ENCODE peak calls at places on chromosomes 16 and 17, in seven cellular contexts. X, S, U, C, V, G and Z are unnamed samples.
A peak's percentile ranks its signal among the peaks of the same experiment; 100 is the strongest.

GRCh38 chr17:37259030-37259735 is 116.6 kb upstream of the C17orf78 start:
- DNase-seq in V (no peak), C (no peak), U (no peak), G (no peak), S (no peak), X (no peak), Z (no peak)

GRCh38 chr17:45020354-45021138 is 30.9 kb downstream of the DCAKD start:
- DNase-seq in V (peak; percentile 69), U (no peak), X (no peak), C (no peak), S (no peak), G (no peak), Z (no peak)

GRCh38 chr16:4362476-4363250 is 9.0 kb upstream of the VASN start:
- DNase-seq in G (no peak), S (no peak), U (no peak), V (no peak), X (no peak), C (no peak), Z (no peak)

GRCh38 chr16:21568502-21569189 is 30.7 kb upstream of the METTL9 start:
- DNase-seq in C (no peak), X (no peak), U (no peak), V (no peak), G (no peak), S (no peak), Z (no peak)

GRCh38 chr17:5135726-5136579 is 20.1 kb downstream of the USP6 start:
- DNase-seq in X (no peak), S (no peak), G (no peak), C (no peak), U (no peak), V (peak; percentile 22), Z (no peak)

GRCh38 chr17:64658931-64659330 is 3.2 kb downstream of the SMURF2 start:
- DNase-seq in X (no peak), V (no peak), G (no peak), C (no peak), U (no peak), S (no peak), Z (no peak)

GRCh38 chr17:35312790-35313711 is 60.4 kb downstream of the SLFN11 start:
- DNase-seq in X (peak; percentile 43), S (peak; percentile 37), U (peak; percentile 43), V (peak; percentile 80), C (peak; percentile 52), G (peak; percentile 70), Z (peak; percentile 77)

GRCh38 chr16:53434436-53435065 is at the start of gene RBL2:
- DNase-seq in X (peak; percentile 25), C (peak; percentile 91), S (no peak), U (no peak), G (peak; percentile 63), V (peak; percentile 89), Z (peak; percentile 23)

GRCh38 chr17:6927290-6927844 is 68.5 kb upstream of the ALOX12 start:
- DNase-seq in G (no peak), U (no peak), S (no peak), X (no peak), V (no peak), C (no peak), Z (no peak)

GRCh38 chr17:64596439-64596838 is 65.7 kb downstream of the SMURF2 start:
- DNase-seq in G (no peak), C (no peak), S (no peak), V (no peak), U (no peak), X (no peak), Z (no peak)

GRCh38 chr16:84045818-84046470 is 3.3 kb upstream of the SLC38A8 start:
- DNase-seq in S (no peak), G (no peak), U (no peak), C (no peak), V (no peak), X (no peak), Z (no peak)

GRCh38 chr17:2179615-2180295 is 123.8 kb downstream of the SMG6 start:
- DNase-seq in C (peak; percentile 81), S (no peak), X (no peak), V (no peak), U (no peak), G (no peak), Z (no peak)

DNA sequence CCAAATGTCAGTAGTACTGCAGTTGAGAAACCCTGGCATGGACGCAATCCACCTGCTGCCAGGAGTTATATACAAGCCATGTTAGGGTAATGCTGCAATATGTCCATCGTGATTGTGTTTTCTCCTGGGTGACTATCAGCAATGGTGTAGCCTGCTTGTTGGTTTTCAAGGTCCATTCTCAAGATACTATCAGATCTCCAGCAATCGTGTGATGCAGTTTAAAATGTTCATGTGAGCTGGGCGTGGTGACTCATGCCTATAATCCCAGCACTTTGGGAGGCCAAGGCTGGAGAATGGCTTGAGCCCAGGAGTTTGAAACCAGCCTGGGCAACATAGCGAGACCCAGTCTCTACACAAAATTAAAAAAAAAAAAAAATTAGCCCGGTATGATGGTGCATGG is 24.0 kb downstream of the ABCC1 start:
- DNase-seq in S (no peak), C (no peak), U (no peak), X (no peak), G (peak; percentile 33), V (no peak), Z (no peak)
- TF ChIP-seq JUND in S (no peak), C (no peak), U (no peak), X (no peak), G (peak; percentile 81), V (no peak), Z (no peak)

DNA sequence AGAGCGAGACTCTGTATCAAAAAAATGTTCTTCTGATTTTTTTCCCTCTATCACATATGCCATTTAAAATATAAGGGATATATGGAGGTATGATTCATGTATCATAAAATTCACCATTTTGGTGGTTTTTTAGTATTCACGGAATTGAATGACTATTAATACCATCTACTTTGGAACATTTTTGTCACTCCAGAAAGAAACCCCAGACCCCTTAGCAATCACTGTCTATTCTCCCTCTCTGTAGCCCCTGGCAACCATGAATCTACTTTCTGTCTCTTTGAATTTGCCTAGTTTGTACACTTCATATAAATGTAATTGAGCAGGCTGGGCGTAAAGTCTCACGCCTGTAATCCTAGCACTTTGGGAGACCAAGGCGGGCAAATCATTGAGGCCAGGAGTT is 75.9 kb downstream of the PRKCA start:
- DNase-seq in S (no peak), X (no peak), V (no peak), G (no peak), U (no peak), C (no peak), Z (no peak)
- TF ChIP-seq JUND in S (no peak), X (no peak), V (no peak), G (no peak), U (no peak), C (no peak), Z (no peak)

DNA sequence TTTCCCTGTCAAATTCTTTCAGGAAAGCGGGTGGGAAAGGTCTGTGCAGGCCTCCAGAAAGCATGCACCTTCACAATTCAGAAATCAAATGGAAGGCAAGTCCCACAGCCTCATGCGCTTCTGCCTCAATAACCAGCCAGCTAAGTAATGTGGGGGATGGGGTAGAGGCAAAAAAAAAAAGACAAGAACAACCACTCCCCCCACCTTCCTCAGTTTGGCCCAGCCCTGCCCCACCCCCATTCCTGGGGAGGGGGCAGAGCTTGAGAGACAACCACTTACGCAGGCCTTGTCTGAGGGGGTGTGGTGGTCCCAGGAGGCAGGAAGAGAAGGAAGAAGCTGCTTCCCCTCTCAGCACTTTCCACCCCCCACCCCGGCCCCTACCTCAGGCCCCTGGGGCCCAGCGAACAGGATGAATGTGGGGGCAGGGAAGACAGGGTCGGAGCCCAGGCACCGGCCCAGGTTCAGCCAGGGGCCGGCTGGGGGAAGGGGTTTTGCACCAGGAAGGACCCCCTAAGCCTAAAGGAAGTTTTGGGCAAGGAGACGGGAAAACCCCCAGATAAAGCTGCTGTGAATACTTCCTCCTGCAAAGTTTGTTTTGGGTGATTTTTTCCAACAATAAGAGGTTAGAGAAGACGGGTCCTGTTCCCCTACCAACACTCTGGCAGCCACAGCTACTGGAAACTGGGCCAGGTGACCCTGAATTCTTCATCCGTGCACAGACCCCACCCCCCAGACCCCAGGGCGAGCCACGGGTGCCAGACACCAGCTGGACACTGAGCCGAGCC is 1.2 kb downstream of the JUP start:
- DNase-seq in C (peak; percentile 31), G (peak; percentile 92), X (no peak), U (no peak), V (peak; percentile 80), S (no peak), Z (no peak)
- TF ChIP-seq JUND in C (no peak), G (no peak), X (no peak), U (no peak), V (peak; percentile 60), S (no peak), Z (no peak)

GRCh38 chr17:80498242-80498919 is 22.0 kb upstream of the NPTX1 start:
- DNase-seq in C (no peak), G (no peak), X (peak; percentile 76), V (no peak), S (no peak), U (no peak), Z (no peak)
- TF ChIP-seq JUND in C (no peak), G (no peak), X (no peak), V (no peak), S (no peak), U (no peak), Z (no peak)

GRCh38 chr17:66740226-66740625 is 94.7 kb upstream of the CACNG5 start:
- DNase-seq in X (no peak), V (no peak), G (no peak), C (no peak), S (no peak), U (no peak), Z (no peak)

GRCh38 chr17:66739553-66739952 is 95.4 kb upstream of the CACNG5 start:
- DNase-seq in X (no peak), U (no peak), G (no peak), S (no peak), V (no peak), C (no peak), Z (no peak)

GRCh38 chr17:66733759-66734158 is 101.2 kb upstream of the CACNG5 start:
- DNase-seq in U (no peak), V (no peak), G (no peak), S (no peak), X (peak; percentile 15), C (no peak), Z (no peak)

GRCh38 chr17:66734544-66734943 is 100.4 kb upstream of the CACNG5 start:
- DNase-seq in X (no peak), U (no peak), S (no peak), C (no peak), V (no peak), G (no peak), Z (no peak)

GRCh38 chr17:66737524-66737923 is 97.4 kb upstream of the CACNG5 start:
- DNase-seq in X (no peak), V (no peak), S (no peak), G (no peak), U (no peak), C (no peak), Z (peak; percentile 33)
- TF ChIP-seq JUND in X (no peak), V (no peak), S (no peak), G (no peak), U (no peak), C (no peak), Z (no peak)